ENCODE peak calls at places on chromosomes 16 and 17, in nine cellular contexts. U is activated naive CD8-positive, alpha-beta T cell treated with anti-CD3 and anti-CD28 coated beads, Interleukin-2, amount 50 U/mL, for 24 hours; V is NCI-H748 treated with DMSO at 0.1 percent for 48 hours; N is T-helper 2 cell; Y is Calu3; X is left cardiac atrium; I is Kasumi-1; G is CD8-positive, alpha-beta T cell; P is stimulated activated CD4-positive, alpha-beta T cell treated with anti-CD3 and anti-CD28 coated beads, Interleukin-2, amount 100 ng/mL, for 48 hours. T is an unnamed sample.

GRCh38 chr17:65568918-65569317 is 7.5 kb upstream of the AXIN2 start:
- DNase-seq in Y (no peak), N (no peak), I (no peak), G (no peak), V (no peak), X (no peak), U (no peak), P (no peak), T (no peak)

GRCh38 chr16:66150691-66151090 is 215.8 kb upstream of the CDH5 start:
- DNase-seq in P (no peak), N (no peak), X (no peak), U (no peak), Y (no peak), I (peak), G (no peak), V (no peak), T (peak)

GRCh38 chr17:9979463-9979995 is 74.5 kb upstream of the RCVRN start:
- DNase-seq in P (no peak), V (no peak), Y (no peak), X (no peak), U (no peak), N (no peak), G (no peak), I (no peak), T (no peak)

GRCh38 chr16:84091460-84091859 is 25.3 kb downstream of the MBTPS1 start:
- DNase-seq in Y (no peak), I (no peak), P (no peak), U (no peak), X (peak), N (no peak), G (no peak), V (no peak), T (no peak)

GRCh38 chr17:82937411-82938371 is 97.9 kb upstream of the ZNF750 start:
- DNase-seq in X (peak), U (no peak), Y (no peak), N (no peak), I (no peak), G (no peak), V (no peak), P (no peak), T (no peak)

GRCh38 chr16:85460983-85461813 is 151.9 kb upstream of the GSE1 start:
- DNase-seq in V (no peak), P (no peak), N (no peak), Y (no peak), G (no peak), I (no peak), X (peak), U (peak), T (no peak)

GRCh38 chr17:44585315-44585714 is 28.0 kb downstream of the FZD2 start:
- DNase-seq in N (no peak), U (no peak), P (no peak), X (no peak), G (no peak), I (no peak), V (no peak), Y (no peak), T (no peak)

GRCh38 chr16:52123842-52124241 is 423.1 kb downstream of the TOX3 start:
- DNase-seq in I (no peak), X (no peak), N (no peak), Y (no peak), P (no peak), U (no peak), G (no peak), V (no peak), T (no peak)

GRCh38 chr16:83830091-83830768 is 22.5 kb downstream of the HSBP1 start:
- DNase-seq in I (no peak), U (no peak), V (no peak), X (no peak), P (no peak), Y (no peak), N (no peak), G (peak), T (no peak)

GRCh38 chr17:48577330-48577945 is 712 bp downstream of the HOXB4 start:
- DNase-seq in V (no peak), G (no peak), U (no peak), X (no peak), I (no peak), P (no peak), Y (no peak), N (no peak), T (no peak)